ENCODE peak calls at places on chromosomes 4 and X, in six cellular contexts. V is H1, F is HepG2, Y is SK-N-SH, C is HL-60, S is K562. J is an unnamed sample.

GRCh38 chr4:168859888-168860694 is 150.0 kb downstream of the CBR4 start:
- DNase-seq in V (no peak), F (no peak), Y (no peak), C (no peak), S (no peak), J (peak; percentile 33)

GRCh38 chr4:126223784-126224407 is 909.1 kb downstream of the FAT4 start:
- DNase-seq in V (no peak), F (peak; percentile 1), Y (no peak), C (no peak), S (peak; percentile 13), J (no peak)

GRCh38 chr4:20159516-20159915 is 92.2 kb upstream of the SLIT2 start:
- DNase-seq in V (no peak), F (no peak), Y (no peak), C (no peak), S (no peak), J (no peak)

GRCh38 chr4:184845367-184846011 is 19.7 kb upstream of the ACSL1 start:
- DNase-seq in V (no peak), F (peak; percentile 40), Y (no peak), C (no peak), S (no peak), J (no peak)

GRCh38 chr4:72858328-72858727 is 211.2 kb downstream of the COX18 start:
- DNase-seq in V (no peak), F (no peak), Y (no peak), C (no peak), S (no peak), J (no peak)

GRCh38 chrX:9341305-9342201 is 123.3 kb upstream of the TBL1X start:
- DNase-seq in V (no peak), F (no peak), Y (peak; percentile 63), C (peak; percentile 71), S (peak; percentile 72), J (peak; percentile 53)

GRCh38 chrX:96776966-96777365 is 92.3 kb downstream of the DIAPH2 start:
- DNase-seq in V (no peak), F (no peak), Y (no peak), C (no peak), S (no peak), J (no peak)

GRCh38 chr4:143986173-143986572 is 33.0 kb downstream of the GYPB start:
- DNase-seq in V (peak; percentile 13), F (no peak), Y (no peak), C (no peak), S (no peak), J (no peak)

GRCh38 chrX:32139463-32139862 is 1067.6 kb upstream of the FTHL17 start:
- DNase-seq in V (no peak), F (no peak), Y (no peak), C (no peak), S (no peak), J (no peak)

DNA sequence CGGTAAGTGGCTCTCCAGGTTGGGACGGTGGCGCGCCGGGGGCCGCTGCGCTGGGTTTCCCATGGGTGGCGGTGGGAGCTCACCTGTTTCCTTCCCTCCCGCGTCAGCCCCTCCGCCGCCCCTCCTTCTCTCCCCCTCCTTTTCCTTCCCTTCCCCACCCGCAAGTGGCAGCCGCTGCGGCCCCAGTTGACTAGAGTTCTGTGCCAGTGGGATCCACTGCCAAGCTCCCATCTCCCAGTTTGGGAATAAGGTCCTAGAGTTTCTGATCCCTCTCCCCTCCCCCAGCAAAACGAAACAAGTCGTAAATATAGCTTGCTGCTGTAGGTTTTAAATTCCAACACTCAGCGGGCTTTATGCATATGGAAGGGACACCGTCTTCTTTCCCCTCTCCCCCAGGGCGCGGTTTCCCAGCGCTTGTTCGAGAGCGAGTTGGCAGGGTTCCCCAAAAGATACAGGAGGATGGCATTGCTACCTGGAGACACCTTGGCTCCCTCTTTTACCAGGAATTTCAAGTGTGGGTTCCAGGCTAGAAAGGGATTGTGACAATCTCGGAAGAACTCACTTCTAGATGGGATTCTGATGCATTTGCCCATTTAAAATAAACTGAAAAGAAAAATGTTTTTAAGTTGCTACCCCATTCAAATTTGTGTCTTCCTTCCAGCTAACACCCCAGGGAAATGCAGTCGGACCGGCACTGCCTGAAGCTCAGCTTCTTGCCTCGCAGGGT is 1.2 kb downstream of the TLL1 start:
- DNase-seq in V (no peak), F (no peak), Y (peak; percentile 16), C (no peak), S (no peak), J (no peak)
- TF ChIP-seq GABPA in V (no peak), F (no peak), Y (no peak), C (no peak), S (no peak), J (no peak)

DNA sequence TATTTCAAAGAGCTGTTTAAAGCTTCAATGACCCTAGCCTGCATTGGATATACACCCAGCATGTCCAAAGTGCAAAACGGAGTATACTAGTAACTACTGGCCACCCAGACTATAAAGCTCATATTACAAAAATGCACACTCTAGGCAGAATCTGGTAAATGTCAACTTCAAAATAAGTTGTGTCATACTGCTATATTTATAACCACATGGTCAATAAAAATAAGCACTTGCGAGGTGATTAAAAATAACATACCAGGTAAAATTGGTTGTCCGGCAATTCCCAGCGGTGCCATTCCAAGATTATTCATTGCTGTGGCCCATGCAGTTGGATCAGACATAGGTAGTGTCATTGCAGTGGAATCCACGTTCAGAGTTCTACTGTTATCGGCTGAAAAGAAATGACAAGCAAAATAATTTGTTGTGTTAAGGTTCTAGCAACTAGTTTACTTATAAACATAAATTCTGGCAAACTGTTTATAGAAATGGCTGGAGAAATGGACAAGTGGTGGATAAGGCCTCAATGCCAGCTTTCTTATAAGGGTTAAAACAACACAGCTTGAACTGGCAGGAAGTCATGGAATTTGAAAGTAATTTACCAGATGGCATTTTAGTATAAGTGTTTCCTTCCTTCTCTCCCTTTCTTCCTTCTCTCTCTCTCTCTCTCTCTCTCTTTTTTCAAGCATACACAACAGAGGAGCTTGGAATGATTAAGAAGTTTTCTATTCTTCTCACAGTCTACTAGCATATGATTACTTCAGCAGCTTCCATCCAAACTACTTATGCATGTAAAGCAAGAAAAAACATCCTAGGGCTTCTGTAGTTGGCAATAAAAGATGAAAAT is 199.9 kb downstream of the ENOX2 start:
- DNase-seq in V (no peak), F (peak; percentile 9), Y (no peak), C (no peak), S (no peak), J (no peak)
- TF ChIP-seq GABPA in V (no peak), F (no peak), Y (no peak), C (no peak), S (no peak), J (no peak)

GRCh38 chr4:2042947-2043395 is 16.2 kb upstream of the NAT8L start:
- DNase-seq in V (no peak), F (no peak), Y (no peak), C (no peak), S (no peak), J (no peak)
- TF ChIP-seq GABPA in V (no peak), F (no peak), Y (no peak), C (no peak), S (no peak), J (no peak)

GRCh38 chrX:50903387-50904027 is 7.0 kb upstream of the BMP15 start:
- DNase-seq in V (no peak), F (peak; percentile 10), Y (peak; percentile 45), C (no peak), S (peak; percentile 26), J (no peak)
- TF ChIP-seq GABPA in V (no peak), F (no peak), Y (no peak), C (no peak), S (no peak), J (no peak)

GRCh38 chr4:132596186-132596585 is 552.9 kb upstream of the PCDH10 start:
- DNase-seq in V (no peak), F (no peak), Y (no peak), C (no peak), S (no peak), J (no peak)

GRCh38 chr4:132593717-132594400 is 555.2 kb upstream of the PCDH10 start:
- DNase-seq in V (no peak), F (no peak), Y (no peak), C (no peak), S (no peak), J (no peak)

GRCh38 chr4:132592850-132593249 is 556.2 kb upstream of the PCDH10 start:
- DNase-seq in V (no peak), F (no peak), Y (no peak), C (no peak), S (no peak), J (no peak)

GRCh38 chr4:132587626-132588025 is 561.5 kb upstream of the PCDH10 start:
- DNase-seq in V (no peak), F (no peak), Y (no peak), C (no peak), S (no peak), J (no peak)

DNA sequence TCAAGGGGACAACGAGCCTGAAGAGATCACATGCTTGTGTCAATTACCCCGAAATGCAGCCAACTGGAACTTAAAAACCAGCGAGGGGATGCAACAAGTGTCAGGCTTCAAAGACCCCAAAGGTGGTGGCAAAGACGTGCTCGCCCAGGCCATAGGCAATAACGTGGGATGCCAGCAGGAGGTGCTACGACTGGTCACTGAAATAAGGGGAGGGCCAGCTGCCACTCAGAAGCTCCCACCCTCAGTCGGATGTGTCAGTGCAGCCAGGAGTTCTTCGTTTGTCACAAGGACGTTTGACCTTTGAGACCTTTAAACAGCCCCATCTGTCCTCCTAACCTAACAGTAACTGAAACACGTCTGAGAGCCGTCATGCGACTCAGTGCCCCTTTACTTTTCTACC is 556.8 kb upstream of the PCDH10 start:
- DNase-seq in V (no peak), F (peak; percentile 16), Y (peak; percentile 2), C (no peak), S (no peak), J (no peak)
- TF ChIP-seq GABPA in V (no peak), F (no peak), Y (no peak), C (no peak), S (no peak), J (no peak)

GRCh38 chr4:48910511-48910910 is 3.9 kb upstream of the OCIAD2 start:
- DNase-seq in V (no peak), F (no peak), Y (no peak), C (no peak), S (no peak), J (no peak)
- TF ChIP-seq GABPA in V (no peak), F (no peak), Y (no peak), C (no peak), S (no peak), J (no peak)

GRCh38 chr4:73895201-73896177 is 26.3 kb downstream of the CXCL1 start:
- DNase-seq in V (no peak), F (no peak), Y (no peak), C (no peak), S (no peak), J (no peak)

GRCh38 chr4:73894021-73894420 is 24.8 kb downstream of the CXCL1 start:
- DNase-seq in V (no peak), F (no peak), Y (no peak), C (no peak), S (no peak), J (no peak)

GRCh38 chr4:73892966-73893365 is 23.8 kb downstream of the CXCL1 start:
- DNase-seq in V (no peak), F (no peak), Y (no peak), C (no peak), S (no peak), J (no peak)

GRCh38 chr4:73891326-73891725 is 22.1 kb downstream of the CXCL1 start:
- DNase-seq in V (no peak), F (no peak), Y (no peak), C (no peak), S (no peak), J (no peak)

GRCh38 chr4:73891739-73892405 is 22.7 kb downstream of the CXCL1 start:
- DNase-seq in V (no peak), F (no peak), Y (no peak), C (no peak), S (no peak), J (no peak)
- TF ChIP-seq GABPA in V (no peak), F (no peak), Y (no peak), C (no peak), S (no peak), J (no peak)

J was measured in GM12878.